ENCODE peak calls at places on chromosomes 12 and 14, in ten cellular contexts. P is HAP-1, U is ELF-1, C is H9, S is Caco-2, X is AG09309, Z is NCI-H526, G is dorsolateral prefrontal cortex, B is fibroblast of mammary gland, K is iris pigment epithelial cell. Q is an unnamed sample.

GRCh38 chr14:101491841-101492240 is 69.5 kb upstream of the DIO3 start:
- DNase-seq in P (no peak), U (no peak), C (no peak), S (no peak), X (no peak), Z (no peak), G (no peak), B (no peak), K (no peak), Q (no peak)

GRCh38 chr14:54000341-54000811 is 43.8 kb upstream of the BMP4 start:
- DNase-seq in P (no peak), U (no peak), C (no peak), S (peak), X (peak), Z (no peak), G (no peak), B (peak), K (peak), Q (no peak)

GRCh38 chr12:32595251-32595650 is 83.8 kb upstream of the DNM1L start:
- DNase-seq in P (peak), U (no peak), C (no peak), S (no peak), X (peak), Z (no peak), G (no peak), B (peak), K (peak), Q (no peak)

GRCh38 chr12:11875414-11875935 is 195.3 kb upstream of the BCL2L14 start:
- DNase-seq in P (no peak), U (no peak), C (no peak), S (no peak), X (no peak), Z (no peak), G (no peak), B (no peak), K (no peak), Q (no peak)

GRCh38 chr14:51548187-51548586 is 103.5 kb upstream of the FRMD6 start:
- DNase-seq in P (no peak), U (no peak), C (no peak), S (no peak), X (no peak), Z (no peak), G (no peak), B (peak), K (peak), Q (no peak)

GRCh38 chr14:84797326-84797725 is 732.6 kb upstream of the FLRT2 start:
- DNase-seq in P (no peak), U (no peak), C (no peak), S (no peak), X (no peak), Z (no peak), G (no peak), B (no peak), K (no peak), Q (no peak)

GRCh38 chr12:51851408-51852097 is 3.0 kb upstream of the FIGNL2 start:
- DNase-seq in P (no peak), U (no peak), C (no peak), S (no peak), X (no peak), Z (no peak), G (no peak), B (no peak), K (no peak), Q (peak)

GRCh38 chr14:103516426-103517171 is 6.0 kb downstream of the CKB start:
- DNase-seq in P (no peak), U (peak), C (no peak), S (no peak), X (no peak), Z (no peak), G (no peak), B (no peak), K (no peak), Q (no peak)

GRCh38 chr14:58071341-58071740 is 80.7 kb downstream of the ARMH4 start:
- DNase-seq in P (no peak), U (no peak), C (no peak), S (no peak), X (no peak), Z (no peak), G (no peak), B (no peak), K (no peak), Q (no peak)

GRCh38 chr12:107415066-107415465 is 270.5 kb upstream of the PWP1 start:
- DNase-seq in P (no peak), U (no peak), C (no peak), S (no peak), X (peak), Z (no peak), G (no peak), B (peak), K (peak), Q (no peak)